ENCODE peak calls at places on chromosomes 2 and 18, in seven cellular contexts. One of them, this sample, is unnamed.
A peak's percentile ranks its signal among the peaks of the same experiment; 100 is the strongest.

GRCh38 chr18:21968334-21968733 is 201.1 kb upstream of the GATA6 start:
- DNase-seq in fibroblast of mammary gland: no peak
- DNase-seq in ascending aorta: no peak
- DNase-seq in A549: no peak
- DNase-seq in heart left ventricle: no peak
- DNase-seq in body of pancreas: no peak
- DNase-seq in psoas muscle: no peak
- DNase-seq in this sample: no peak

GRCh38 chr2:154697422-154698237 is 865 bp upstream of the KCNJ3 start:
- DNase-seq in fibroblast of mammary gland: no peak
- DNase-seq in body of pancreas: peak; percentile 40
- DNase-seq in A549: no peak
- DNase-seq in heart left ventricle: peak; percentile 63
- DNase-seq in psoas muscle: peak; percentile 12
- DNase-seq in ascending aorta: no peak
- DNase-seq in this sample: peak; percentile 77

GRCh38 chr2:228540976-228541375 is 359.5 kb upstream of the SPHKAP start:
- DNase-seq in body of pancreas: no peak
- DNase-seq in fibroblast of mammary gland: no peak
- DNase-seq in ascending aorta: no peak
- DNase-seq in heart left ventricle: no peak
- DNase-seq in psoas muscle: no peak
- DNase-seq in A549: no peak
- DNase-seq in this sample: no peak

GRCh38 chr2:17781482-17781881 is 27.5 kb downstream of the GEN1 start:
- DNase-seq in body of pancreas: no peak
- DNase-seq in ascending aorta: no peak
- DNase-seq in psoas muscle: no peak
- DNase-seq in heart left ventricle: no peak
- DNase-seq in fibroblast of mammary gland: no peak
- DNase-seq in A549: no peak
- DNase-seq in this sample: no peak

GRCh38 chr2:148614332-148615049 is 30.1 kb upstream of the EPC2 start:
- DNase-seq in heart left ventricle: no peak
- DNase-seq in ascending aorta: no peak
- DNase-seq in psoas muscle: no peak
- DNase-seq in body of pancreas: peak; percentile 40
- DNase-seq in A549: peak; percentile 4
- DNase-seq in fibroblast of mammary gland: no peak
- DNase-seq in this sample: no peak

GRCh38 chr2:38505779-38506178 is 96.9 kb downstream of the HNRNPLL start:
- DNase-seq in A549: no peak
- DNase-seq in ascending aorta: no peak
- DNase-seq in psoas muscle: peak; percentile 85
- DNase-seq in fibroblast of mammary gland: peak; percentile 95
- DNase-seq in body of pancreas: peak; percentile 30
- DNase-seq in heart left ventricle: no peak
- DNase-seq in this sample: no peak

GRCh38 chr18:55328301-55328700 is 259.7 kb downstream of the TCF4 start:
- DNase-seq in ascending aorta: no peak
- DNase-seq in A549: no peak
- DNase-seq in heart left ventricle: no peak
- DNase-seq in fibroblast of mammary gland: peak; percentile 76
- DNase-seq in body of pancreas: no peak
- DNase-seq in psoas muscle: no peak
- DNase-seq in this sample: no peak

GRCh38 chr2:110674620-110675555 is 3.0 kb downstream of the BUB1 start:
- DNase-seq in body of pancreas: no peak
- DNase-seq in ascending aorta: no peak
- DNase-seq in psoas muscle: peak; percentile 12
- DNase-seq in A549: peak; percentile 26
- DNase-seq in heart left ventricle: no peak
- DNase-seq in fibroblast of mammary gland: peak; percentile 52
- DNase-seq in this sample: no peak

GRCh38 chr2:143934170-143934912 is 585.6 kb downstream of the ZEB2 start:
- DNase-seq in fibroblast of mammary gland: no peak
- DNase-seq in ascending aorta: no peak
- DNase-seq in psoas muscle: no peak
- DNase-seq in body of pancreas: no peak
- DNase-seq in A549: no peak
- DNase-seq in heart left ventricle: no peak
- DNase-seq in this sample: no peak

GRCh38 chr2:216485237-216485636 is 13.4 kb upstream of the RPL37A start:
- DNase-seq in body of pancreas: no peak
- DNase-seq in fibroblast of mammary gland: no peak
- DNase-seq in psoas muscle: no peak
- DNase-seq in heart left ventricle: no peak
- DNase-seq in ascending aorta: no peak
- DNase-seq in A549: no peak
- DNase-seq in this sample: no peak

GRCh38 chr18:75654928-75655745 is 227.6 kb upstream of the SMIM21 start:
- DNase-seq in heart left ventricle: no peak
- DNase-seq in A549: no peak
- DNase-seq in psoas muscle: no peak
- DNase-seq in fibroblast of mammary gland: peak; percentile 2
- DNase-seq in body of pancreas: no peak
- DNase-seq in ascending aorta: no peak
- DNase-seq in this sample: no peak

GRCh38 chr18:75656035-75656434 is 228.5 kb upstream of the SMIM21 start:
- DNase-seq in A549: no peak
- DNase-seq in psoas muscle: no peak
- DNase-seq in heart left ventricle: no peak
- DNase-seq in fibroblast of mammary gland: no peak
- DNase-seq in ascending aorta: no peak
- DNase-seq in body of pancreas: no peak
- DNase-seq in this sample: no peak

GRCh38 chr18:75659535-75660023 is 232.1 kb upstream of the SMIM21 start:
- DNase-seq in ascending aorta: no peak
- DNase-seq in fibroblast of mammary gland: no peak
- DNase-seq in A549: no peak
- DNase-seq in body of pancreas: no peak
- DNase-seq in psoas muscle: no peak
- DNase-seq in heart left ventricle: no peak
- DNase-seq in this sample: no peak

GRCh38 chr18:75660932-75661331 is 233.4 kb upstream of the SMIM21 start:
- DNase-seq in psoas muscle: no peak
- DNase-seq in ascending aorta: no peak
- DNase-seq in heart left ventricle: no peak
- DNase-seq in fibroblast of mammary gland: no peak
- DNase-seq in A549: no peak
- DNase-seq in body of pancreas: no peak
- DNase-seq in this sample: no peak

DNA sequence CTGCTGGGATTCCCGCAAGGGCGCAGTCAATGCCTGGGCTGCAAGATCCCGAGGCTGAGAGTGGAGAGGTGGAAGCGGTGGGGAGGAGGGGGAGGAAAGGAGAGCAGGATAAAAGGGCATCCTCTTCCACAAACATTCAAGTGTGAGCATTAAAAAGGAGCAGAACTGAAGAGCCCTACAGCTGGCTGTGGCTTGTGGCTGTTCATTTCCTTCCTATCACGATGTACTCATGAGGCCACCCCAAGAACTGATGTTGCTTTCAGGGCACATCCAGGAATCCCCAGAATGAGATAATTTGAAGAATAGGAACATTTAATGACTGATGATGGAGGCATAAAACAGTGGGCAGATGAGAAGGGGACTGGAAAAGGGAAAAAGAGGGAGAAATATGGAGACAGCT is 230.8 kb upstream of the SMIM21 start:
- DNase-seq in ascending aorta: no peak
- DNase-seq in psoas muscle: no peak
- DNase-seq in A549: no peak
- DNase-seq in fibroblast of mammary gland: no peak
- DNase-seq in heart left ventricle: no peak
- DNase-seq in body of pancreas: no peak
- DNase-seq in this sample: no peak
- TF ChIP-seq CTCF in ascending aorta: no peak
- TF ChIP-seq CTCF in psoas muscle: no peak
- TF ChIP-seq CTCF in A549: no peak
- TF ChIP-seq CTCF in fibroblast of mammary gland: no peak
- TF ChIP-seq CTCF in heart left ventricle: no peak
- TF ChIP-seq CTCF in body of pancreas: no peak
- TF ChIP-seq CTCF in this sample: no peak

GRCh38 chr2:172333626-172334330 is 93.6 kb upstream of the ITGA6 start:
- DNase-seq in ascending aorta: no peak
- DNase-seq in A549: no peak
- DNase-seq in psoas muscle: no peak
- DNase-seq in fibroblast of mammary gland: no peak
- DNase-seq in body of pancreas: no peak
- DNase-seq in heart left ventricle: no peak
- DNase-seq in this sample: no peak
- H3K4me3 ChIP-seq in ascending aorta: no peak overlapping the region
- H3K4me3 ChIP-seq in A549: no peak overlapping the region
- H3K4me3 ChIP-seq in psoas muscle: no peak overlapping the region
- H3K4me3 ChIP-seq in fibroblast of mammary gland: no peak overlapping the region
- H3K4me3 ChIP-seq in body of pancreas: no peak overlapping the region
- H3K4me3 ChIP-seq in heart left ventricle: no peak overlapping the region
- H3K4me3 ChIP-seq in this sample: no peak overlapping the region

GRCh38 chr2:237939251-237939650 is 27.6 kb upstream of the UBE2F start:
- DNase-seq in heart left ventricle: no peak
- DNase-seq in body of pancreas: no peak
- DNase-seq in ascending aorta: no peak
- DNase-seq in psoas muscle: no peak
- DNase-seq in A549: no peak
- DNase-seq in fibroblast of mammary gland: no peak
- DNase-seq in this sample: no peak
- TF ChIP-seq CTCF in heart left ventricle: no peak
- TF ChIP-seq CTCF in body of pancreas: no peak
- TF ChIP-seq CTCF in ascending aorta: no peak
- TF ChIP-seq CTCF in psoas muscle: no peak
- TF ChIP-seq CTCF in A549: no peak
- TF ChIP-seq CTCF in fibroblast of mammary gland: no peak
- TF ChIP-seq CTCF in this sample: no peak

GRCh38 chr2:218856896-218857243 is 2.7 kb upstream of the WNT6 start:
- DNase-seq in fibroblast of mammary gland: no peak
- DNase-seq in ascending aorta: no peak
- DNase-seq in heart left ventricle: no peak
- DNase-seq in psoas muscle: no peak
- DNase-seq in A549: no peak
- DNase-seq in body of pancreas: no peak
- DNase-seq in this sample: no peak
- H3K4me3 ChIP-seq in fibroblast of mammary gland: no peak overlapping the region
- H3K4me3 ChIP-seq in ascending aorta: no peak overlapping the region
- H3K4me3 ChIP-seq in heart left ventricle: no peak overlapping the region
- H3K4me3 ChIP-seq in psoas muscle: no peak overlapping the region
- H3K4me3 ChIP-seq in A549: no peak overlapping the region
- H3K4me3 ChIP-seq in body of pancreas: no peak overlapping the region
- H3K4me3 ChIP-seq in this sample: no peak overlapping the region

GRCh38 chr2:158729873-158730620 is 65.1 kb upstream of the DAPL1 start:
- DNase-seq in body of pancreas: no peak
- DNase-seq in heart left ventricle: no peak
- DNase-seq in A549: no peak
- DNase-seq in fibroblast of mammary gland: no peak
- DNase-seq in ascending aorta: no peak
- DNase-seq in psoas muscle: no peak
- DNase-seq in this sample: peak; percentile 47

GRCh38 chr2:158734442-158734841 is 60.7 kb upstream of the DAPL1 start:
- DNase-seq in fibroblast of mammary gland: no peak
- DNase-seq in body of pancreas: no peak
- DNase-seq in psoas muscle: no peak
- DNase-seq in heart left ventricle: no peak
- DNase-seq in A549: no peak
- DNase-seq in ascending aorta: no peak
- DNase-seq in this sample: no peak

GRCh38 chr2:158733430-158733755 is 61.7 kb upstream of the DAPL1 start:
- DNase-seq in heart left ventricle: no peak
- DNase-seq in ascending aorta: no peak
- DNase-seq in body of pancreas: no peak
- DNase-seq in fibroblast of mammary gland: no peak
- DNase-seq in psoas muscle: no peak
- DNase-seq in A549: no peak
- DNase-seq in this sample: no peak

GRCh38 chr2:158730621-158730905 is 64.6 kb upstream of the DAPL1 start:
- DNase-seq in psoas muscle: no peak
- DNase-seq in fibroblast of mammary gland: no peak
- DNase-seq in body of pancreas: no peak
- DNase-seq in heart left ventricle: no peak
- DNase-seq in ascending aorta: no peak
- DNase-seq in A549: no peak
- DNase-seq in this sample: no peak

DNA sequence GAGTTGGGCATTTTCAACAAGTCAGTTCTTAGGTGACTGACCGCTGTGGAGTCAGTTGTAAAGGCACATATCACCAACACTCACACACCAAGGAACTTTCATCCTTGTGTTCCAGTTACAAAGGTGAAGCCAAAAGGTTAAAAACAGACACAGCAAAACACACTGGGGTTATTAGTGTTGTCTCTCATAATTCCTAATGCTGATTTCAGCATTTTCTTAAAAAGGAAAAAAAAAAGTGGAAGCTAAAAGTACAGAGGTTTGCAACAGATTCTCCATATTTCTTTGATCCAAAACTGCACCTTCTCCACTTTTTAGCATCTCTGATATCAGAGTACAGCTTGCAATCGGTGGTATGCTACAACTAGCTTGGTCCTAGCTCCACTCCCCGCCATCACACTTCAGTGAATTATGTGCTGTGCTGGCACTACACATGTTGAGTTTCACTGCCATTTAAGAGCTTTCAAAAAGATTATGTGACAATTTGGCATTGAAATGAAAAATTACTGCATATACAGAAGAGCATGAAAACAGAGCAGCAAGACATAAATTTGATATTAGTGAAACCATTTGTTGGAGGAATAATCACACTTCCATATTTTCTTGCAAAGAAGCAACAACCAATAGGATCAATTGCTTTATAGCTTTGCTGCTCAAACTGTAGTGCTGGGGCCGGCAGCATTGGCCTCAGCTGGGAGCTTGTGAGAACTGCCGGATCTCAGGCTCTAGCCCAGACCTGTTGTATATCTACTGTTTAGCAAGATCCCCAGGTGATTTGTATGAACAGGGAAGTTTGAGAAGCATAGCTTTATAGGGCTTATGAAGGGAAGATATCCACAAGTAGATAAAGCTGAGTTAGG is 62.3 kb upstream of the DAPL1 start:
- DNase-seq in psoas muscle: no peak
- DNase-seq in A549: no peak
- DNase-seq in ascending aorta: no peak
- DNase-seq in heart left ventricle: no peak
- DNase-seq in fibroblast of mammary gland: no peak
- DNase-seq in body of pancreas: no peak
- DNase-seq in this sample: no peak
- TF ChIP-seq CTCF in psoas muscle: no peak
- TF ChIP-seq CTCF in A549: no peak
- TF ChIP-seq CTCF in ascending aorta: no peak
- TF ChIP-seq CTCF in heart left ventricle: no peak
- TF ChIP-seq CTCF in fibroblast of mammary gland: no peak
- TF ChIP-seq CTCF in body of pancreas: no peak
- TF ChIP-seq CTCF in this sample: no peak

This sample was measured in dorsolateral prefrontal cortex.